ENCODE peak calls at places on chromosomes 13 and 19, in ten cellular contexts. G, B, C, F, R, O, W, V, S and N are unnamed samples.

GRCh38 chr19:16861875-16862274 is 26.9 kb upstream of the F2RL3 start:
- DNase-seq in G (no peak), B (no peak), C (no peak), F (no peak), R (no peak), O (no peak), W (no peak), V (no peak), S (no peak), N (no peak)

GRCh38 chr19:16596399-16596798 is 24.2 kb upstream of the SLC35E1 start:
- DNase-seq in G (no peak), B (no peak), C (no peak), F (no peak), R (no peak), O (no peak), W (no peak), V (no peak), S (no peak), N (no peak)

GRCh38 chr13:80374453-80374852 is 33.5 kb upstream of the SPRY2 start:
- DNase-seq in G (no peak), B (peak; percentile 37), C (peak; percentile 89), F (no peak), R (peak; percentile 71), O (no peak), W (no peak), V (peak; percentile 68), S (peak; percentile 82), N (peak; percentile 69)

GRCh38 chr19:6060600-6061391 is 49.5 kb downstream of the RFX2 start:
- DNase-seq in G (no peak), B (no peak), C (no peak), F (peak; percentile 32), R (no peak), O (no peak), W (no peak), V (no peak), S (peak; percentile 31), N (no peak)

GRCh38 chr13:99150575-99151370 is 49.9 kb upstream of the UBAC2 start:
- DNase-seq in G (no peak), B (no peak), C (no peak), F (no peak), R (no peak), O (no peak), W (no peak), V (no peak), S (no peak), N (no peak)

GRCh38 chr19:54420068-54420382 is 4.8 kb downstream of the TTYH1 start:
- DNase-seq in G (no peak), B (no peak), C (no peak), F (no peak), R (no peak), O (no peak), W (no peak), V (no peak), S (no peak), N (no peak)

GRCh38 chr19:14563989-14564650 is 7.7 kb downstream of the NDUFB7 start:
- DNase-seq in G (peak; percentile 31), B (no peak), C (no peak), F (no peak), R (peak; percentile 55), O (no peak), W (no peak), V (peak; percentile 44), S (peak; percentile 82), N (no peak)

GRCh38 chr13:30147380-30147779 is 160.0 kb downstream of the KATNAL1 start:
- DNase-seq in G (peak; percentile 53), B (no peak), C (no peak), F (no peak), R (no peak), O (no peak), W (no peak), V (no peak), S (no peak), N (no peak)

GRCh38 chr19:40827386-40828247 is 22.6 kb downstream of the CYP2A6 start:
- DNase-seq in G (no peak), B (no peak), C (no peak), F (no peak), R (no peak), O (no peak), W (no peak), V (no peak), S (no peak), N (no peak)

GRCh38 chr13:90443268-90443667 is 904.2 kb upstream of the MIR17HG start:
- DNase-seq in G (no peak), B (no peak), C (no peak), F (no peak), R (no peak), O (no peak), W (no peak), V (no peak), S (no peak), N (no peak)
- TF ChIP-seq CTCF in G (no peak), B (no peak), C (no peak), F (no peak), R (no peak), O (no peak), W (no peak), V (no peak), S (no peak), N (no peak)

GRCh38 chr19:23002690-23003422 is at the start of gene ZNF728:
- DNase-seq in G (no peak), B (peak; percentile 46), C (peak; percentile 91), F (peak; percentile 22), R (peak; percentile 79), O (peak; percentile 61), W (peak; percentile 25), V (peak; percentile 93), S (peak; percentile 75), N (peak; percentile 60)
- H3K27ac ChIP-seq in G (no peak within 1 kb of the TSS), B (no peak within 1 kb of the TSS), C (peak within 1 kb of the TSS; percentile 78), F (no peak within 1 kb of the TSS), R (peak within 1 kb of the TSS; percentile 82), O (peak within 1 kb of the TSS; percentile 24), W (no peak within 1 kb of the TSS), V (peak within 1 kb of the TSS; percentile 87), S (no peak within 1 kb of the TSS), N (peak within 1 kb of the TSS; percentile 49)

GRCh38 chr13:93927431-93927830 is 552.1 kb downstream of the DCT start:
- DNase-seq in G (no peak), B (no peak), C (no peak), F (no peak), R (no peak), O (no peak), W (no peak), V (no peak), S (no peak), N (no peak)

GRCh38 chr13:93922063-93922462 is 557.4 kb downstream of the DCT start:
- DNase-seq in G (no peak), B (no peak), C (no peak), F (no peak), R (no peak), O (no peak), W (no peak), V (no peak), S (no peak), N (no peak)

DNA sequence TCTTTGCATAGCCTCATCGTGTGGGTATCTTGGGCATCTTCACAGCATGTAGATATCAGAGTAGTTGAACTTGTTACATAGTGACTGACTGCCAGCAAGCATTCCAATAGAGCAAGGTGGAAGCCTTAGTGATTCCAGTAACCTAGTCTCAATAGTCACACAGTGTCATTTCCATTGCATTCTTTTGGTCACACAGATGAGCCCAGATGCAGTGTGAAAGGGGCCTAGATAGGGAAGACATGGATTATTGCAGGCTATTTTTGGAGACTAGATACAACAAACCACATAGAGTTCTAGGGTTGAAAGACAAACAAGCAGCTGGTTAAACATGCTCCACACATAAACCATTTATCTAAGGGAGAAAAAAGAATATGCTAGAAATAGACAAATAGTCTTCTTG is 553.5 kb downstream of the DCT start:
- DNase-seq in G (no peak), B (no peak), C (no peak), F (no peak), R (no peak), O (no peak), W (no peak), V (no peak), S (no peak), N (no peak)
- TF ChIP-seq CTCF in G (no peak), B (no peak), C (no peak), F (no peak), R (no peak), O (no peak), W (no peak), V (no peak), S (no peak), N (no peak)

DNA sequence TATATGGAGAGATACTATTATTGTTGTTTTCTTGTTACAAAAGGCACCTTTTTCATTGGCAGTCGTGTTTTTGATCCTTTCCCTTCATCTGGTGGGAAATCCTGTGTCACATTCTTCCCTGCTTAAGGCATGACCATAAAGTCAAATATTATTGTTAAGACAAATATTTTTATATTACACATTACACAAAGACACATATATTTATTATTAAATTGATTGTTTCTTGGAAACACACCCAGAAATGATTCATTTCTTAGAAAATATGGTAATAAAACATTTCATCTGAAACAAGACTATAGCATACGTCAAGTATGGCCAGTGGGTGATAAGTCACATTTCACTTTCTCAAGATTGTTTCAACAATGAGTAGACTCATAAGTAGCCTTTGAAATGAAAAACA is 77.3 kb downstream of the KCTD12 start:
- DNase-seq in G (no peak), B (no peak), C (no peak), F (no peak), R (no peak), O (no peak), W (no peak), V (no peak), S (no peak), N (no peak)
- H3K27ac ChIP-seq in G (no peak overlapping the region), B (no peak overlapping the region), C (no peak overlapping the region), F (no peak overlapping the region), R (no peak overlapping the region), O (no peak overlapping the region), W (no peak overlapping the region), V (no peak overlapping the region), S (no peak overlapping the region), N (no peak overlapping the region)